ENCODE peak calls at places on chromosomes 3 and 15, in ten cellular contexts. Y is IMR-90; H is testis; D is CD8-positive, alpha-beta memory T cell; Z is thoracic aorta; S is CD8-positive, alpha-beta T cell; K is AG04450; P is epithelial cell of prostate; G is tibial nerve; A is hepatocyte. O is an unnamed sample.

GRCh38 chr15:75123395-75123794 is 78.3 kb upstream of the C15orf39 start:
- DNase-seq in Y (peak), H (no peak), D (no peak), Z (no peak), S (no peak), K (peak), P (no peak), G (no peak), A (no peak), O (no peak)

GRCh38 chr3:18648868-18649450 is 223.8 kb upstream of the SATB1 start:
- DNase-seq in Y (no peak), H (no peak), D (no peak), Z (no peak), S (no peak), K (no peak), P (no peak), G (no peak), A (no peak), O (no peak)

GRCh38 chr3:41881233-41881821 is 80.6 kb downstream of the ULK4 start:
- DNase-seq in Y (peak), H (no peak), D (no peak), Z (no peak), S (no peak), K (no peak), P (no peak), G (peak), A (peak), O (no peak)

GRCh38 chr3:4751057-4752051 is 227.9 kb upstream of the BHLHE40 start:
- DNase-seq in Y (peak), H (no peak), D (no peak), Z (no peak), S (no peak), K (peak), P (peak), G (no peak), A (peak), O (no peak)

GRCh38 chr3:170724599-170724998 is 138.7 kb upstream of the SLC7A14 start:
- DNase-seq in Y (peak), H (peak), D (no peak), Z (no peak), S (no peak), K (no peak), P (no peak), G (peak), A (no peak), O (no peak)

GRCh38 chr3:15438988-15439387 is 11.6 kb downstream of the EAF1 start:
- DNase-seq in Y (peak), H (no peak), D (no peak), Z (no peak), S (no peak), K (no peak), P (no peak), G (no peak), A (no peak), O (no peak)

GRCh38 chr15:82371649-82372048 is 22.4 kb upstream of the GOLGA6L10 start:
- DNase-seq in Y (no peak), H (no peak), D (no peak), Z (no peak), S (no peak), K (no peak), P (no peak), G (no peak), A (no peak), O (no peak)

GRCh38 chr15:41695750-41696436 is 35.7 kb downstream of the MGA start:
- DNase-seq in Y (peak), H (peak), D (peak), Z (no peak), S (peak), K (peak), P (no peak), G (peak), A (peak), O (peak)

GRCh38 chr3:64353256-64353655 is 128.0 kb upstream of the PRICKLE2 start:
- DNase-seq in Y (peak), H (no peak), D (no peak), Z (no peak), S (no peak), K (peak), P (no peak), G (no peak), A (no peak), O (no peak)

GRCh38 chr15:70415330-70415884 is 317.7 kb upstream of the TLE3 start:
- DNase-seq in Y (no peak), H (no peak), D (no peak), Z (no peak), S (no peak), K (no peak), P (no peak), G (no peak), A (no peak), O (no peak)

GRCh38 chr15:67244966-67245478 is 9.4 kb downstream of the AAGAB start:
- DNase-seq in Y (peak), H (no peak), D (no peak), Z (no peak), S (no peak), K (no peak), P (no peak), G (no peak), A (no peak), O (no peak)

GRCh38 chr3:96434616-96435015 is 379.8 kb upstream of the EPHA6 start:
- DNase-seq in Y (no peak), H (no peak), D (no peak), Z (no peak), S (no peak), K (no peak), P (no peak), G (no peak), A (no peak), O (no peak)

GRCh38 chr15:92902020-92902419 is 1.9 kb downstream of the CHD2 start:
- DNase-seq in Y (no peak), H (no peak), D (no peak), Z (no peak), S (no peak), K (no peak), P (no peak), G (no peak), A (no peak), O (no peak)

GRCh38 chr3:126208618-126209256 is 28.4 kb upstream of the ALDH1L1 start:
- DNase-seq in Y (peak), H (peak), D (no peak), Z (peak), S (no peak), K (peak), P (peak), G (peak), A (peak), O (no peak)

GRCh38 chr3:126208182-126208581 is 27.8 kb upstream of the ALDH1L1 start:
- DNase-seq in Y (no peak), H (no peak), D (no peak), Z (no peak), S (no peak), K (no peak), P (no peak), G (no peak), A (no peak), O (no peak)

GRCh38 chr3:126205717-126206655 is 25.6 kb upstream of the ALDH1L1 start:
- DNase-seq in Y (peak), H (peak), D (no peak), Z (no peak), S (no peak), K (no peak), P (no peak), G (peak), A (no peak), O (no peak)

GRCh38 chr3:126209741-126210140 is 29.4 kb upstream of the ALDH1L1 start:
- DNase-seq in Y (no peak), H (no peak), D (no peak), Z (no peak), S (no peak), K (no peak), P (no peak), G (no peak), A (no peak), O (no peak)

GRCh38 chr3:126207166-126207565 is 26.8 kb upstream of the ALDH1L1 start:
- DNase-seq in Y (no peak), H (no peak), D (no peak), Z (no peak), S (no peak), K (no peak), P (no peak), G (no peak), A (no peak), O (no peak)
- H3K27ac ChIP-seq in Y (no peak), H (peak), D (no peak), Z (peak), S (no peak), K (no peak), P (peak), G (no peak), A (no peak), O (no peak)

DNA sequence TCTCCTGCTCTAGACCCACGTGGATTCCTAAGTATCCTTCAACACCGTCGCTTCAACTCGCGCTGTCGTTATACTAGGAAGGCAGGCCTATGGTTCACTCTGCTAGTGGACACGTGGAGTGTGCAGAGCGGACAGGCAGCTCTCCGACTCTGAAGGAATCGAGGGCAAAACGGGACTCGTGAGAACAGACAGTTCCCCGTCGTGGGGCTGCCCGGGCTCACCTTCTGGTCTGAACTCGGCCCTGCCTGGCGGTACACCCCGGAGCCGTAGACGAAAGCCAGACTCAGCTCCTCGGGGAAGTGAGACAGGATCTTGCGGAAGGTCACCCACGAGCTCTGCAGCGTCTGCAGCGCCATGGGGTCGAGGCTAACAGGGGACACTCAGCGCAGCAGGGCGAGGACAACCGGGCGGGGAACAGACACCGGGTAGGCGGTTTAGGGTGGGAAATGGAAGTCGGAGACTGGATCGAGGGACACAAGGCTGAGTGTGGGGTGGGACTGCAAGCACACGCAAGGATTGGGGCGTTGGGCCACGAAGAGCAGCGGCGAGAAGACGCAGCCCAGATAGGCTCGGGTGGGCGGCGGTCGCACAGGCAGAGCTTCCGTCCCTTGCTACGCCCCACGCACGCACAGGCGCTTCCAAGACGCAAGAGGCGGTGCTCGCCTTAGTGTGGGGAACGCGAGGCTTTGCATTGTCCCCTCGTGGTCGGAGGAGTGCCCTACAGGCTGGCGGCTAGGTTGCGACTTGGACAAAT is at the start of gene TAMM41:
- DNase-seq in Y (peak), H (peak), D (peak), Z (peak), S (peak), K (peak), P (peak), G (peak), A (peak), O (peak)
- H3K27ac ChIP-seq in Y (peak), H (peak), D (peak), Z (peak), S (peak), K (peak), P (peak), G (peak), A (peak), O (peak)

DNA sequence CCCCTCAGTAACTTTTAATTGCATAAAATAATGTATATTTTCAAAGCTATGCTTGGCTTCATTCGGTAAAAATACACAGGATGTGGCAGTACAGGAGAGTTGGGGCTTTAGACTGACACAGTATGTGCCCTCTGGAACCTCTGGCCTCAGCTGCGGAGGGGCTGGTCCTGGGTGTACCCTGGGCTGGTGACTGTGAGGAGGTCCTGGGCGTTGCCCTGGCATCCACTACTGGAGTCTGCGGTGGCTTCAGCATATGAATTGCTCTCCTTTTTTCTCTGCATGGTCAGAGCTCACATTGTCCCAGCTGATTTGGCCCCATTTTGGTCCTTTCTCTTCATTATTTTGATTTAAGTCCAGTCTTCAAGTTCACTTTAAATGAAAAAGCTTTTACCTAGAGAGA is 40.5 kb upstream of the CORO2B start:
- DNase-seq in Y (no peak), H (no peak), D (no peak), Z (no peak), S (no peak), K (no peak), P (no peak), G (no peak), A (no peak), O (no peak)
- H3K27ac ChIP-seq in Y (no peak), H (no peak), D (no peak), Z (peak), S (no peak), K (no peak), P (no peak), G (no peak), A (no peak), O (no peak)

DNA sequence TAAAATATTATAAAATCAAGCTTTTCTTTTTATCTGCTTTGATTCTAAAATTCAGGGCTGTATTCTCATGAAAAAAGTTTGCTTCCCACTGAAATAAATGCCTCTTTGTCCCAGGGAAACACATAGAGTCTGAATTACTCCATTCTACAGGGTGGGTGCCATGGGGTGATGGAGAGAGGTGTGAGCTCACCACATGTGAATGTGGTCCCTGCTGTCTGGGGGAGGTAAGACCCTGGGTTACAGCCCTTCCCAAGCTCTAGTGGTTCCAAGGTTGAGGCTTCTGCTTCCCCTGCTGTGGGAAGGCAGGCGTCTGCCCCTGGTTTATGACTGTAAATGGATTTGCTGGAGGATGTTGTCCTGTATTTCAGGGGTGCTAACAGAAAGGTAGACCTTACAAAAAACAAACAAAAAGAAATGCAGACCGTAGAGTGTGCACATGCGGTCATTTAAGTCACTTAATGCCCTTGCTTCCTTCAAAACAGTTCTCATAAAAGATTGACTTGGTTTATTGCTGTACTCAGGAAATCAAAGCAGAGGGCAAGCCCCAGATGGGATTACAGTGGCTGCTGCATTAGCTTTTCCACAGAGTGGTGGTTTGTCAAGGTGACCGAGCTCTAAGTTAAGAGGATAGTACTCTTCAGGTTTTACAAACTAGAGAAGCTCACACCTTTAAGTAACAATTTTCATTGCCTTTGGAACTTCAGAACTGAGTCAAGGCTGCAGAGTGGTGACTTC is 49.2 kb downstream of the CTDSPL start:
- DNase-seq in Y (no peak), H (no peak), D (no peak), Z (no peak), S (no peak), K (no peak), P (no peak), G (no peak), A (no peak), O (no peak)
- H3K27ac ChIP-seq in Y (no peak), H (no peak), D (no peak), Z (no peak), S (no peak), K (no peak), P (no peak), G (peak), A (peak), O (no peak)

DNA sequence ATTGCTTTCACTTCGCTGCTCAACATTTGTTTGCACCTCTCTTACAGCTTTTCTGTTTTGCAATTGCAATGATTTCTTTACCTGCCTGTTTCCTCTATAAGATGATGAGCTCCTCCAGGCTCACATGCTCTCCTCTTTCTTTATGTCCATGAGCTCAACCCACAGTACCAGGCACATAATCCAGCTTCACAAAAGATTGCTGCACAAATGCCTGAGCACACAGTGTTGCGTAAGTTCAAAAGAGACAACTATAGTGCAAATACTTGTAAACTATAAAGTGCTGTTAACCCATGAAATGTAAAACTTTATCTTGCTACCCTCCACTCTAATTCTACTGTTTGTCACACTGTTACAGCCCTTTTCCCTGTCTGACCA is 101.0 kb upstream of the LPP start:
- DNase-seq in Y (no peak), H (no peak), D (no peak), Z (no peak), S (no peak), K (no peak), P (no peak), G (no peak), A (no peak), O (no peak)
- H3K27ac ChIP-seq in Y (no peak), H (peak), D (no peak), Z (peak), S (no peak), K (no peak), P (no peak), G (peak), A (peak), O (no peak)

GRCh38 chr3:12681089-12681488 is 17.2 kb upstream of the RAF1 start:
- DNase-seq in Y (no peak), H (no peak), D (no peak), Z (no peak), S (no peak), K (no peak), P (no peak), G (no peak), A (no peak), O (no peak)

GRCh38 chr3:12675115-12675810 is 11.3 kb upstream of the RAF1 start:
- DNase-seq in Y (no peak), H (no peak), D (no peak), Z (no peak), S (no peak), K (no peak), P (no peak), G (no peak), A (no peak), O (no peak)

GRCh38 chr3:12681586-12682371 is 17.9 kb upstream of the RAF1 start:
- DNase-seq in Y (peak), H (peak), D (no peak), Z (no peak), S (no peak), K (no peak), P (no peak), G (peak), A (no peak), O (no peak)

GRCh38 chr3:12677616-12678015 is 13.7 kb upstream of the RAF1 start:
- DNase-seq in Y (no peak), H (no peak), D (no peak), Z (no peak), S (no peak), K (no peak), P (no peak), G (no peak), A (no peak), O (no peak)

GRCh38 chr3:12679468-12679867 is 15.6 kb upstream of the RAF1 start:
- DNase-seq in Y (peak), H (no peak), D (no peak), Z (no peak), S (no peak), K (peak), P (no peak), G (no peak), A (peak), O (no peak)
- H3K27ac ChIP-seq in Y (no peak), H (no peak), D (no peak), Z (no peak), S (no peak), K (no peak), P (no peak), G (no peak), A (peak), O (no peak)

DNA sequence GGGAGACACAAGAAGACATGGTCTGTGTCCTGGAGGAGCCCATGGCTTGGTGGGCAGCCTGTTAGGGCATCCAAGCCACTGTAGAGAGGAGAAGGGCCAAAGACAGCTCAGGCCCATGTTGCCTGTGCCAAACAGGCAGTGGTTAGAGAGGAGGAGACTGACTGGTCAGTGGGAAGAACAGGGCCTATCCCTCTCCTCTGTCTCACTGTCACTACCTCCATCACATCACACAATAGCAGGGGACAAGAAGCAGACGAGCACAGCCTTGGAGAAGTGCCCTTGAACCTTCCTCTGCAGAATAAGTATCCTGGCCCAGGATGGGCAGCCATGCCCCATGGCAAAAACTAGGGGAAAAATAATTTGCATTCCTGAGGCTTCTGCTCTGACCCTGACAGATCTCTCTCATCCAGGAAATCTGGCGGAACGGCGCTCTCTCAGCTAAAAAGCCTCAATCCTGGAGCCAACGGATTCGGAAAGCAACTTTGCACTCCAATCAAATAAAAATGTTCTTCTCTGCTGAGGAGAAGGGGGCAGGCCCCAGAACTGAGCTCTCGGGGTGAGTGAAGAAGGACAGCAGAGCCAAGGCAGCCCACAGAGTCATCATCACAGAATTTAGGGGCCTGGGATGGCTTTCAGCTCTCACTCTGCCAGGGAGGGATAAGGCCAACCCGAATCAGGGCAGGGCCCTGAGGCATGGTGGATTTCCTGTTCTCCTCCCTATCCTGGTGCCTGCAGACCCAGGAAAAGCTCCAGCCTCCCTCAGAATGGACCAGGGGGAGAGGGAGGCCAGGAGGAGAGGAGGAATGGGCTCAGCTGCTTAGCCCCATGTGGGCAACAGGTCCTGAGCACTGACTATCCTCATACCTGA is 1.6 kb downstream of the SHF start:
- DNase-seq in Y (peak), H (no peak), D (no peak), Z (no peak), S (no peak), K (no peak), P (no peak), G (no peak), A (no peak), O (no peak)
- H3K27ac ChIP-seq in Y (no peak), H (peak), D (no peak), Z (peak), S (no peak), K (no peak), P (no peak), G (peak), A (peak), O (no peak)

DNA sequence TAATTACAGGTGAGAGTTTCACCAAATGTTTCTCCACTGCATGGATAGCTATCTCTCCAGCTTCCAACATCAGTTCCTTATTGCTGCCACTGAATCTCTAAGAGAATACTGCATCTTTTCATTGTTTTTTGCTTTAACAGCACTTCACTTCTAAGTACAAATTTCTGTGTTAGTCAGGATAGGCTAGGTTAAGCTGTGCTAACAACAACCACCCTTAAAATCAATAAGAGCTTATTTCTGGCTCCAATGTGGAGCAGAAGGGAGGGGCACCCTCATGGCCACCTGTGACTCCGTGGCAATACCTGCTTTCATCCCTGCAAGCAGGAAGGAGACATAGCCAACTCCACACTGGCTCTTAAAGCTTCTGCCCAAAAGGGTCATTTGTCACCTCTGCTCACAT is 36.4 kb upstream of the CORO2B start:
- DNase-seq in Y (no peak), H (no peak), D (no peak), Z (no peak), S (no peak), K (no peak), P (no peak), G (no peak), A (no peak), O (no peak)
- H3K27ac ChIP-seq in Y (no peak), H (peak), D (no peak), Z (peak), S (no peak), K (no peak), P (no peak), G (no peak), A (no peak), O (no peak)

O was measured in effector memory CD4-positive, alpha-beta T cell.